ENCODE peak calls at places on chromosomes 7 and 10, in four cellular contexts. P is kidney epithelial cell, U is heart left ventricle, N is A549. R is an unnamed sample.

GRCh38 chr10:118595598-118596425 is at the start of gene PRLHR:
- DNase-seq in P (no peak), U (peak; percentile 13), N (no peak), R (no peak)

GRCh38 chr10:7901261-7901660 is 83.0 kb downstream of the TAF3 start:
- DNase-seq in P (no peak), U (no peak), N (no peak), R (no peak)

GRCh38 chr7:107150375-107151073 is 18.3 kb upstream of the HBP1 start:
- DNase-seq in P (no peak), U (peak; percentile 51), N (peak; percentile 67), R (no peak)

GRCh38 chr7:16849295-16850148 is 32.3 kb downstream of the AGR3 start:
- DNase-seq in P (no peak), U (no peak), N (no peak), R (no peak)

GRCh38 chr7:124667312-124667711 is 98.3 kb downstream of the GPR37 start:
- DNase-seq in P (peak; percentile 14), U (no peak), N (no peak), R (no peak)

GRCh38 chr10:127678091-127678490 is 58.9 kb upstream of the FOXI2 start:
- DNase-seq in P (no peak), U (no peak), N (no peak), R (no peak)

GRCh38 chr7:132755538-132756481 is 179.5 kb upstream of the PLXNA4 start:
- DNase-seq in P (no peak), U (no peak), N (no peak), R (no peak)

GRCh38 chr7:43790834-43791233 is 32.4 kb downstream of the BLVRA start:
- DNase-seq in P (no peak), U (no peak), N (no peak), R (no peak)

GRCh38 chr7:22350466-22351328 is 6.3 kb downstream of the RAPGEF5 start:
- DNase-seq in P (no peak), U (no peak), N (no peak), R (no peak)

GRCh38 chr7:43636093-43636492 is 53.2 kb downstream of the STK17A start:
- DNase-seq in P (no peak), U (no peak), N (peak; percentile 10), R (no peak)

GRCh38 chr10:42488416-42488815 is 150.0 kb downstream of the ZNF33B start:
- DNase-seq in P (no peak), U (no peak), N (no peak), R (peak; percentile 9)

GRCh38 chr10:70320751-70321150 is 36.9 kb upstream of the NPFFR1 start:
- DNase-seq in P (no peak), U (peak; percentile 36), N (no peak), R (no peak)

GRCh38 chr7:112752576-112752975 is 37.6 kb downstream of the TMEM168 start:
- DNase-seq in P (no peak), U (no peak), N (no peak), R (no peak)

GRCh38 chr7:79452032-79452494 is 1.4 kb downstream of the MAGI2 start:
- DNase-seq in P (no peak), U (peak; percentile 87), N (peak; percentile 82), R (no peak)

GRCh38 chr7:141551080-141551772 is at the start of gene AGK:
- DNase-seq in P (no peak), U (peak; percentile 78), N (peak; percentile 81), R (no peak)

GRCh38 chr7:47444376-47445098 is 137.4 kb downstream of the TNS3 start:
- DNase-seq in P (no peak), U (no peak), N (peak; percentile 35), R (no peak)

GRCh38 chr7:13282377-13282980 is 595.0 kb downstream of the ARL4A start:
- DNase-seq in P (no peak), U (no peak), N (peak; percentile 35), R (no peak)

GRCh38 chr10:97740613-97741012 is 3.7 kb downstream of the ZFYVE27 start:
- DNase-seq in P (no peak), U (no peak), N (no peak), R (no peak)

GRCh38 chr10:5871596-5871995 is 18.1 kb downstream of the ANKRD16 start:
- DNase-seq in P (no peak), U (no peak), N (no peak), R (no peak)

GRCh38 chr7:18036783-18037182 is 9.1 kb upstream of the PRPS1L1 start:
- DNase-seq in P (no peak), U (no peak), N (no peak), R (no peak)

GRCh38 chr10:85791846-85792532 is 574.6 kb downstream of the GRID1 start:
- DNase-seq in P (no peak), U (no peak), N (peak; percentile 16), R (no peak)

GRCh38 chr7:16961650-16962049 is 79.9 kb upstream of the AGR3 start:
- DNase-seq in P (no peak), U (no peak), N (no peak), R (peak; percentile 38)

GRCh38 chr7:73872056-73872908 is 11.3 kb downstream of the TMEM270 start:
- DNase-seq in P (no peak), U (no peak), N (no peak), R (no peak)

GRCh38 chr7:102279537-102280400 is 6.9 kb upstream of the SH2B2 start:
- DNase-seq in P (no peak), U (peak; percentile 47), N (peak; percentile 57), R (no peak)

GRCh38 chr10:129843131-129843541 is 120.9 kb downstream of the EBF3 start:
- DNase-seq in P (no peak), U (no peak), N (no peak), R (no peak)

GRCh38 chr7:126667742-126668366 is 584.9 kb downstream of the GRM8 start:
- DNase-seq in P (no peak), U (no peak), N (peak; percentile 5), R (no peak)

GRCh38 chr7:155412416-155413253 is 45.3 kb upstream of the EN2 start:
- DNase-seq in P (no peak), U (no peak), N (peak; percentile 67), R (no peak)

GRCh38 chr10:2925631-2926030 is 141.7 kb upstream of the PFKP start:
- DNase-seq in P (no peak), U (peak; percentile 39), N (no peak), R (peak; percentile 2)

GRCh38 chr10:79127151-79127961 is 58.6 kb downstream of the ZMIZ1 start:
- DNase-seq in P (no peak), U (no peak), N (peak; percentile 95), R (no peak)

GRCh38 chr7:132180481-132180880 is 395.8 kb downstream of the PLXNA4 start:
- DNase-seq in P (no peak), U (no peak), N (no peak), R (no peak)

GRCh38 chr10:97861351-97861750 is 11.7 kb downstream of the GOLGA7B start:
- DNase-seq in P (peak; percentile 80), U (no peak), N (peak; percentile 59), R (peak; percentile 14)

GRCh38 chr7:68224041-68224534 is 1227.5 kb downstream of the TYW1 start:
- DNase-seq in P (no peak), U (no peak), N (no peak), R (no peak)

GRCh38 chr10:110822065-110822707 is 49.5 kb upstream of the PDCD4 start:
- DNase-seq in P (no peak), U (no peak), N (no peak), R (no peak)

GRCh38 chr7:98024075-98024474 is 34.1 kb upstream of the OCM2 start:
- DNase-seq in P (no peak), U (no peak), N (no peak), R (no peak)

GRCh38 chr10:31697271-31698168 is 231.1 kb downstream of the ARHGAP12 start:
- DNase-seq in P (peak; percentile 28), U (peak; percentile 92), N (no peak), R (peak; percentile 10)

GRCh38 chr7:22499044-22499443 is 944 bp downstream of the STEAP1B start:
- DNase-seq in P (no peak), U (no peak), N (no peak), R (no peak)

GRCh38 chr10:132705943-132706342 is 80.0 kb downstream of the NKX6-2 start:
- DNase-seq in P (no peak), U (no peak), N (no peak), R (no peak)

GRCh38 chr7:40604601-40605438 is 470.0 kb downstream of the SUGCT start:
- DNase-seq in P (peak; percentile 16), U (peak; percentile 19), N (peak; percentile 45), R (no peak)

DNA sequence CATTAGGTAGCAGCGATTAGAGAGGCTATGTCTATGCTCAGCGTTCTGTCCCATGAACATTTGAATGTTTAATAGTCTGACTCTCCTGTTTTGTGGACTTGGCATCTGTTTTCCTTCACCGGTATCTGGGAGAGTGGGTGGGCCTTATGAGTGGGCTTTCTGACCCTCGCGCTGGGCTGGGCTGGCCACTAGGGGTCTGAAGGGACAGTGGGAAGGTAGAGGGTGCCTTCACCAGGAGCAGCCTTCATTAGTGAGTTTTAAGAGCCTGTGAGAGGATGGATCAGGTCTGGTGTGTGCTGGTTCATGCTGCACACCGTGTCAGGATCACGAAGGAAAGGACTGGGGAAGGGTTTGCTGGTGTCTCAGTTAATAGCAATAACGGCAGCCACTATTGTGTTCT is 33.4 kb downstream of the DCLRE1A start:
- DNase-seq in P (no peak), U (no peak), N (no peak), R (no peak)
- TF ChIP-seq CTCF in P (no peak), U (no peak), N (no peak), R (no peak)

GRCh38 chr10:99983280-99983988 is 26.3 kb downstream of the DNMBP start:
- DNase-seq in P (no peak), U (peak; percentile 32), N (no peak), R (no peak)
- H3K4me3 ChIP-seq in P (no peak overlapping the region), U (no peak overlapping the region), N (no peak overlapping the region), R (peak overlapping the region; percentile 37)

DNA sequence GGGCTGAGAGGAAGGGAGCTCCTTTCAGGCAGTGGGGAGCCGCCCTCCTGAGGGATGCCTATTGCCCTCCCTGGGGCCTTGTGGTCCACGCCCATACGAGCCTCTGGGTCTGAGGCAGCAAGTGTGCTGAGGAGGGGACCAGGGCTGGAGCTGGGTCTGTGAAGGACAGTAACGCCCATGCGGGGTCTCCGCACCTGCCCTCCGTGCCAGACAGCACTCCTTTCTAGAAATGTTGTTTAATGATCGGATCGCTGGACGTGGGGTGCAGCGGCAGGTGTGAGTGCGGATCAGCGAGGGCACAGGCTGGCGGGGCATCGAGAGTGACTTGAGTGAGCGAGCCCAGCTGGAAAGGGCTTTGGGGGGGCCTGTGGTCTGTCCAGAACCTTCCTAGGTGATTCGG is 70.1 kb downstream of the ELFN1 start:
- DNase-seq in P (no peak), U (no peak), N (no peak), R (no peak)
- TF ChIP-seq CTCF in P (no peak), U (no peak), N (no peak), R (no peak)

GRCh38 chr7:114086906-114087651 is 168.3 kb upstream of the PPP1R3A start:
- DNase-seq in P (no peak), U (no peak), N (no peak), R (no peak)
- H3K4me3 ChIP-seq in P (peak overlapping the region; percentile 54), U (peak overlapping the region; percentile 46), N (peak overlapping the region; percentile 43), R (peak overlapping the region; percentile 54)

R was measured in AG04449.